ENCODE peak calls at places on chromosomes 11 and 22, in ten cellular contexts. K is activated T-helper 9 cell treated with anti-CD3 and anti-CD28 coated beads, Interleukin-2, amount 50 U/mL, for 16 hours; D is NCI-H345; N is hypothalamus; M is activated T-cell treated with anti-CD3 and anti-CD28 coated beads for 1 hour; E is activated CD4-positive, alpha-beta T cell treated with anti-CD3 and anti-CD28 coated beads, Interleukin-2, amount 50 U/mL, for 4 hours; T is astrocyte of the spinal cord; U is T-helper 2 cell; Q is ELF-1; O is heart left ventricle. L is an unnamed sample.

GRCh38 chr11:68312780-68313573 is 586 bp downstream of the LRP5 start:
- DNase-seq in K (no peak), D (no peak), N (no peak), M (no peak), E (no peak), T (no peak), U (no peak), Q (no peak), O (no peak), L (no peak)

GRCh38 chr11:134240592-134240991 is 12.6 kb downstream of the THYN1 start:
- DNase-seq in K (no peak), D (no peak), N (no peak), M (no peak), E (no peak), T (no peak), U (no peak), Q (no peak), O (no peak), L (no peak)

GRCh38 chr11:119297938-119298337 is 19.0 kb downstream of the MCAM start:
- DNase-seq in K (no peak), D (no peak), N (no peak), M (no peak), E (no peak), T (no peak), U (no peak), Q (no peak), O (no peak), L (no peak)

GRCh38 chr11:9206496-9206895 is 58.7 kb downstream of the DENND5A start:
- DNase-seq in K (no peak), D (no peak), N (no peak), M (no peak), E (no peak), T (peak; percentile 65), U (no peak), Q (no peak), O (no peak), L (no peak)

GRCh38 chr11:111801135-111801534 is 34.9 kb upstream of the PPP2R1B start:
- DNase-seq in K (no peak), D (no peak), N (no peak), M (no peak), E (no peak), T (no peak), U (no peak), Q (no peak), O (no peak), L (no peak)

GRCh38 chr11:9568854-9569587 is 4.4 kb upstream of the WEE1 start:
- DNase-seq in K (no peak), D (peak; percentile 76), N (no peak), M (no peak), E (no peak), T (peak; percentile 98), U (no peak), Q (peak; percentile 83), O (no peak), L (no peak)

GRCh38 chr11:110289472-110289871 is 6.9 kb downstream of the RDX start:
- DNase-seq in K (no peak), D (no peak), N (no peak), M (no peak), E (no peak), T (no peak), U (no peak), Q (no peak), O (no peak), L (no peak)

GRCh38 chr22:50201191-50202129 is 649 bp downstream of the SELENOO start:
- DNase-seq in K (no peak), D (no peak), N (no peak), M (no peak), E (no peak), T (no peak), U (no peak), Q (no peak), O (no peak), L (no peak)

GRCh38 chr11:123195182-123196059 is at the start of gene CLMP:
- DNase-seq in K (no peak), D (no peak), N (no peak), M (no peak), E (no peak), T (peak; percentile 69), U (no peak), Q (peak; percentile 68), O (peak; percentile 64), L (no peak)

GRCh38 chr22:30602049-30602448 is 4.9 kb upstream of the TCN2 start:
- DNase-seq in K (no peak), D (no peak), N (no peak), M (no peak), E (no peak), T (peak; percentile 19), U (no peak), Q (peak; percentile 53), O (no peak), L (no peak)

L was measured in NCI-H510A.